ENCODE peak calls at places on chromosomes 13 and 19, in nine cellular contexts. E, C, G, W, O, P, U, K and L are unnamed samples.

GRCh38 chr13:99220199-99220931 is 19.7 kb downstream of the UBAC2 start:
- DNase-seq in E (no peak), G (no peak), P (no peak), W (peak; percentile 38), O (no peak), K (no peak), C (no peak), U (no peak), L (no peak)

GRCh38 chr19:5452594-5453565 is 2.3 kb upstream of the ZNRF4 start:
- DNase-seq in C (peak; percentile 58), U (peak; percentile 31), P (no peak), K (no peak), O (no peak), E (peak; percentile 22), W (peak; percentile 26), G (no peak), L (peak; percentile 30)

GRCh38 chr13:99280166-99280565 is 22.0 kb upstream of the GPR18 start:
- DNase-seq in C (no peak), P (no peak), E (peak; percentile 19), G (no peak), K (no peak), W (peak; percentile 42), U (no peak), O (no peak), L (no peak)

GRCh38 chr19:17303940-17304267 is 679 bp upstream of the ABHD8 start:
- DNase-seq in P (no peak), E (no peak), O (no peak), W (no peak), C (no peak), G (no peak), K (no peak), U (no peak), L (no peak)

GRCh38 chr13:99658266-99658991 is 157.2 kb downstream of the TM9SF2 start:
- DNase-seq in O (no peak), U (peak; percentile 87), W (peak; percentile 71), K (peak; percentile 73), G (peak; percentile 94), E (peak; percentile 30), C (peak; percentile 6), P (peak; percentile 55), L (peak; percentile 5)

GRCh38 chr19:34732548-34733255 is 1.3 kb upstream of the ZNF181 start:
- DNase-seq in K (peak; percentile 42), W (no peak), E (no peak), U (peak; percentile 18), P (no peak), C (no peak), G (peak; percentile 36), O (no peak), L (no peak)

GRCh38 chr19:47267350-47267759 is 7.3 kb upstream of the INAFM1 start:
- DNase-seq in W (no peak), C (no peak), U (no peak), G (no peak), E (no peak), O (no peak), P (no peak), K (no peak), L (no peak)

GRCh38 chr19:16202320-16203255 is 4.9 kb downstream of the AP1M1 start:
- DNase-seq in O (no peak), G (no peak), U (no peak), C (no peak), W (no peak), K (no peak), P (no peak), E (no peak), L (no peak)

GRCh38 chr13:111337206-111337605 is 16.8 kb downstream of the TEX29 start:
- DNase-seq in W (peak; percentile 70), C (peak; percentile 41), U (no peak), K (peak; percentile 63), O (no peak), E (peak; percentile 67), G (no peak), P (no peak), L (no peak)

GRCh38 chr19:1512671-1513491 is at the start of gene ADAMTSL5:
- DNase-seq in W (no peak), E (no peak), K (peak; percentile 89), U (peak; percentile 54), P (no peak), O (no peak), G (no peak), C (peak; percentile 59), L (peak; percentile 44)

GRCh38 chr19:1862068-1862423 is 1.3 kb downstream of the KLF16 start:
- DNase-seq in O (no peak), K (no peak), P (no peak), E (no peak), G (no peak), C (no peak), W (no peak), U (no peak), L (peak; percentile 18)

GRCh38 chr19:37572203-37572602 is 22.4 kb downstream of the ZNF571 start:
- DNase-seq in G (no peak), O (no peak), K (no peak), E (peak; percentile 59), W (peak; percentile 56), P (no peak), C (no peak), U (no peak), L (no peak)

GRCh38 chr13:40644838-40645620 is 21.4 kb downstream of the FOXO1 start:
- DNase-seq in K (peak; percentile 22), C (no peak), G (no peak), E (no peak), O (no peak), W (peak; percentile 29), P (no peak), U (peak; percentile 35), L (peak; percentile 33)

GRCh38 chr13:51797664-51798488 is 6.1 kb downstream of the DHRS12 start:
- DNase-seq in C (peak; percentile 83), W (peak; percentile 40), E (peak; percentile 43), G (peak; percentile 90), U (peak; percentile 94), P (peak; percentile 87), K (peak; percentile 85), O (no peak), L (peak; percentile 87)